ENCODE peak calls at places on chromosomes 12 and 14, in six cellular contexts. N, J, K, M, L and O are unnamed samples.

GRCh38 chr12:54526800-54527630 is 22.4 kb upstream of the PDE1B start:
- DNase-seq in N (peak), K (no peak), L (no peak), J (peak), M (peak), O (no peak)

GRCh38 chr12:32036477-32037263 is 70.0 kb upstream of the BICD1 start:
- DNase-seq in L (peak), M (no peak), N (no peak), K (no peak), J (no peak), O (no peak)

GRCh38 chr14:44847910-44848309 is 113.8 kb downstream of the KLHL28 start:
- DNase-seq in N (no peak), L (no peak), J (no peak), K (no peak), M (no peak), O (no peak)

GRCh38 chr12:24850486-24850885 is 98.4 kb downstream of the BCAT1 start:
- DNase-seq in M (no peak), K (no peak), J (no peak), L (no peak), N (peak), O (no peak)

GRCh38 chr12:76187177-76187576 is 102.7 kb upstream of the NAP1L1 start:
- DNase-seq in N (no peak), K (no peak), J (no peak), M (no peak), L (no peak), O (no peak)

GRCh38 chr12:117533687-117534086 is 172.3 kb upstream of the NOS1 start:
- DNase-seq in M (no peak), K (no peak), N (no peak), J (no peak), L (no peak), O (no peak)

GRCh38 chr14:53037016-53037415 is 86.2 kb upstream of the FERMT2 start:
- DNase-seq in M (no peak), L (no peak), K (no peak), J (no peak), N (no peak), O (no peak)

GRCh38 chr12:63151898-63152700 is 1.1 kb upstream of the AVPR1A start:
- DNase-seq in J (peak), N (peak), M (no peak), L (no peak), K (no peak), O (peak)

GRCh38 chr12:99444859-99445316 is 202.7 kb upstream of the GARIN6 start:
- DNase-seq in L (no peak), K (no peak), J (no peak), N (no peak), M (no peak), O (no peak)

GRCh38 chr12:122024132-122024785 is 2.6 kb downstream of the BCL7A start:
- DNase-seq in N (no peak), J (no peak), L (no peak), K (no peak), M (no peak), O (no peak)

GRCh38 chr12:117583677-117584076 is 222.3 kb upstream of the NOS1 start:
- DNase-seq in M (no peak), N (no peak), J (no peak), L (no peak), K (no peak), O (no peak)

GRCh38 chr12:101040936-101041335 is 169.1 kb downstream of the SLC5A8 start:
- DNase-seq in M (no peak), N (peak), L (no peak), J (no peak), K (no peak), O (no peak)

GRCh38 chr12:75852143-75852542 is 179.4 kb downstream of the PHLDA1 start:
- DNase-seq in N (no peak), M (no peak), K (no peak), L (no peak), J (no peak), O (no peak)

GRCh38 chr12:57695770-57696432 is 2.0 kb downstream of the OS9 start:
- DNase-seq in J (no peak), K (no peak), N (no peak), L (no peak), M (no peak), O (no peak)

GRCh38 chr12:106296179-106296877 is 6.2 kb upstream of the TCP11L2 start:
- DNase-seq in K (no peak), N (no peak), L (no peak), M (no peak), J (peak), O (no peak)

GRCh38 chr12:68980476-68981212 is 47.7 kb upstream of the CPM start:
- DNase-seq in K (no peak), N (no peak), J (no peak), M (no peak), L (no peak), O (no peak)

GRCh38 chr12:131536337-131536736 is 174.6 kb upstream of the SFSWAP start:
- DNase-seq in L (no peak), J (no peak), N (no peak), M (no peak), K (no peak), O (no peak)

DNA sequence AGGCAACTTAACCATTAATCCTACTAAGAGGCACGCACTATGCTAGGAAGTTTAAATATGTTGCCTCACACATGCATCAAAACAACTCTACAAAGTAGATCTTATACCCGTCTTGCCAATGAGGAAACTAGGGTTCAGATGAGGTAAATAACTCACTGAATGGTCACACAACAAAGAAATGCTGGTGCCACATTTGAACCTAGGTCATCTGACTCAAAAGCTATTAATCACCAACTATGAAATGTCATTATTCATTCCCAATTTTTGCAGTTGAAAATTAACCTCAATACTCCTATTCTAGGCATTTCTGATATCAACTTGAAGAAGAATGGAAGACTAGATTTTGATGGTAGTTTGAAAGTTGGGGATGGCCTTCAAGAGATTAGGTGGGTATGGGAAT is 2.8 kb upstream of the PYROXD1 start:
- DNase-seq in J (no peak), L (no peak), N (peak), M (no peak), K (no peak), O (no peak)
- TF ChIP-seq POLR2AphosphoS5 in J (no peak), L (no peak), N (no peak), M (no peak), K (no peak), O (no peak)

DNA sequence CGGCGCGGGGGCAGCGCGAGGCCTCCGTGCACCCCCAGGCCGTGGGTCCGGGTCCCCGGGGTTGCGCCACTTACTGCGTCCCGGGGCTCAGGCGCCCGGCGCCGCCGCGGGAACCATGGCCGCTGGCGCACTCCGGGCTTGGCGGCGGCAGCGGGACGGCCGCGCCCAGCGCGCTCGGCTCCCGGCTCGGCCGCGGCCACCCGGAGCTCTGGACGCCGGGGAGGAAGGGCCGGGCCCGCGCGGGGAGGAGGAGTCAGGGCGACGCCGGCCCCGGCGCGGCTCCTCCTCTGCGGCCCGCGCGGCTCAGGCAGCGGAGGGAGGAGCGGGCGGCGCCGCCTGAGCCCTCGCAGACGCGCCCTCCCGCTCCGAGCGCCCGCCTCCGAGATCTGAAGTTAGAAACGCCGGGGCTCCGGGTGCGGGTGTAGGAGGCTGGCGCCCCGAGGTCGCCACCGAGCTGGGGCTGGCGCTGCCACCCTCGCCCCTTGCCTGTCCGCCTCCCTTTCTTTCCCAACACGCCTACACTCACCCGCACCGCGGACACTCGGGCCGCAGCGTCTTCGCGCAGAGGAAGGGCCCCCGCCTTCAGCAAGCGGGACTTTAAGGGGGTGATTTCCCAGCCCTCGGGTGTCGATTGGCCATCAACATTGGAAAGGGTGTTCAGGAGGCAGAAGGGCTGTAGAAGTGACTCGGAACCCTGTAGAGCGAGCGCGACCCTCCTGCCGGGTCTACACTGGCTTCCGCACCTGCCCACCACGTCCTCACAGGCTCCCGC is at the start of gene NIN:
- DNase-seq in J (no peak), N (peak), L (peak), M (peak), K (no peak), O (no peak)
- TF ChIP-seq POLR2AphosphoS5 in J (no peak), N (peak), L (no peak), M (no peak), K (peak), O (no peak)

GRCh38 chr12:70645494-70646317 is 8.5 kb upstream of the PTPRB start:
- DNase-seq in K (no peak), J (peak), N (peak), L (no peak), M (no peak), O (no peak)
- TF ChIP-seq POLR2AphosphoS5 in K (no peak), J (no peak), N (peak), L (no peak), M (no peak), O (no peak)

GRCh38 chr12:113241191-113242017 is 20.1 kb downstream of the TPCN1 start:
- DNase-seq in L (no peak), N (peak), J (peak), K (no peak), M (no peak), O (no peak)
- TF ChIP-seq POLR2AphosphoS5 in L (no peak), N (no peak), J (no peak), K (no peak), M (no peak), O (no peak)

GRCh38 chr14:75439989-75440388 is 12.2 kb downstream of the JDP2 start:
- DNase-seq in N (no peak), L (no peak), M (no peak), K (no peak), J (no peak), O (no peak)

GRCh38 chr14:75442642-75443041 is 14.8 kb downstream of the JDP2 start:
- DNase-seq in N (no peak), K (no peak), L (no peak), J (no peak), M (no peak), O (peak)

GRCh38 chr14:75442166-75442565 is 14.3 kb downstream of the JDP2 start:
- DNase-seq in L (no peak), N (no peak), M (no peak), J (no peak), K (no peak), O (no peak)

GRCh38 chr14:75441731-75442130 is 13.9 kb downstream of the JDP2 start:
- DNase-seq in M (no peak), K (no peak), L (no peak), J (no peak), N (no peak), O (no peak)

GRCh38 chr14:75440733-75441474 is 13.1 kb downstream of the JDP2 start:
- DNase-seq in J (no peak), M (no peak), N (no peak), K (no peak), L (no peak), O (no peak)
- TF ChIP-seq POLR2AphosphoS5 in J (no peak), M (no peak), N (no peak), K (no peak), L (peak), O (no peak)

GRCh38 chr14:39181026-39181692 is 6.1 kb downstream of the PNN start:
- DNase-seq in J (no peak), K (no peak), L (no peak), N (no peak), M (no peak), O (no peak)
- TF ChIP-seq POLR2AphosphoS5 in J (no peak), K (peak), L (no peak), N (no peak), M (peak), O (no peak)

DNA sequence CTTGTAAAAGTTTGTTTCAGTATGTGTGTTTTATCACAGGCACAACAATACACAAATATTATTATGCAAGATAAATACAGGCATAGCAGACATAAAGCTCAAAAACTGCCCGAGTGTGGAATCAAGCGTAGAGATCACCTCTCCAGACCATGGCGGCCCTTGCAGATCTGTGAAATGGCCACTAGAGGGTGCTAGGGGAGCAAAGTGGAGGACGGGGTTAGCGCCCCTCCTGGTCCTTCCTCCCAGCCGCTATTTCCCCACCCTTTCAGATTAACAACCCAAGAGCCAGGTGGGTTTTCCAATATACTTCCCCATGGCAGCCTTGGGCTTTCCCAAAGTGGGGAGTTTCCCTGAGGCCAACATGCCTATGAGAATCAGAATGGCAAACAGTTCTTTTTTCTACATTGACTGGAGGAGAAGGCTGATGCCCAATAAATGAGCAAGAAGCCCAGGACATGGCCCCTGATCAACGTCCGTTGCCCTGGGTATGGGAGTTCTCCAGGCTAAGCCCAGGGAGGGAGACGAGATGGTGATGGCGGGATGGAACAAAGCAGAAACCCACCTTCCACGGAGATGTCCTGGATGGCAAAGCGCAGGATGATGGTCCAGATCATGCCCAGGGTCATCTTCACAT is 67.4 kb downstream of the ACTN1 start:
- DNase-seq in M (peak), L (peak), K (no peak), J (peak), N (peak), O (peak)
- TF ChIP-seq POLR2AphosphoS5 in M (no peak), L (no peak), K (no peak), J (no peak), N (no peak), O (no peak)

GRCh38 chr14:33647385-33647786 is 303.5 kb downstream of the EGLN3 start:
- DNase-seq in N (peak), M (no peak), K (no peak), J (peak), L (no peak), O (no peak)
- TF ChIP-seq POLR2AphosphoS5 in N (peak), M (no peak), K (no peak), J (no peak), L (no peak), O (no peak)